ENCODE peak calls at places on chromosomes 11 and 22, in six cellular contexts. One of them, this sample, is unnamed.

GRCh38 chr11:93319224-93319839 is 11.2 kb upstream of the DEUP1 start:
- DNase-seq in activated CD4-positive, alpha-beta T cell treated with anti-CD3 and anti-CD28 coated beads, Interleukin-2, amount 50 U/mL, for 24 hours: no peak
- DNase-seq in EH: no peak
- DNase-seq in suprapubic skin: no peak
- DNase-seq in thyroid gland: no peak
- DNase-seq in Ammon's horn: no peak
- DNase-seq in this sample: no peak

GRCh38 chr11:2980168-2980840 is 11.8 kb downstream of the NAP1L4 start:
- DNase-seq in Ammon's horn: no peak
- DNase-seq in suprapubic skin: no peak
- DNase-seq in EH: no peak
- DNase-seq in thyroid gland: no peak
- DNase-seq in activated CD4-positive, alpha-beta T cell treated with anti-CD3 and anti-CD28 coated beads, Interleukin-2, amount 50 U/mL, for 24 hours: no peak
- DNase-seq in this sample: no peak

GRCh38 chr11:17531818-17532131 is 12.4 kb downstream of the USH1C start:
- DNase-seq in thyroid gland: no peak
- DNase-seq in activated CD4-positive, alpha-beta T cell treated with anti-CD3 and anti-CD28 coated beads, Interleukin-2, amount 50 U/mL, for 24 hours: no peak
- DNase-seq in EH: peak; percentile 68
- DNase-seq in suprapubic skin: no peak
- DNase-seq in Ammon's horn: peak; percentile 64
- DNase-seq in this sample: no peak

GRCh38 chr22:36405221-36405631 is 17.5 kb upstream of the MYH9 start:
- DNase-seq in EH: no peak
- DNase-seq in Ammon's horn: no peak
- DNase-seq in suprapubic skin: no peak
- DNase-seq in activated CD4-positive, alpha-beta T cell treated with anti-CD3 and anti-CD28 coated beads, Interleukin-2, amount 50 U/mL, for 24 hours: no peak
- DNase-seq in thyroid gland: no peak
- DNase-seq in this sample: no peak

GRCh38 chr11:103832762-103833161 is 203.7 kb upstream of the DDI1 start:
- DNase-seq in thyroid gland: no peak
- DNase-seq in EH: peak; percentile 32
- DNase-seq in suprapubic skin: no peak
- DNase-seq in activated CD4-positive, alpha-beta T cell treated with anti-CD3 and anti-CD28 coated beads, Interleukin-2, amount 50 U/mL, for 24 hours: no peak
- DNase-seq in Ammon's horn: no peak
- DNase-seq in this sample: no peak

GRCh38 chr11:88815505-88815904 is 250.3 kb downstream of the GRM5 start:
- DNase-seq in Ammon's horn: no peak
- DNase-seq in activated CD4-positive, alpha-beta T cell treated with anti-CD3 and anti-CD28 coated beads, Interleukin-2, amount 50 U/mL, for 24 hours: no peak
- DNase-seq in EH: no peak
- DNase-seq in thyroid gland: no peak
- DNase-seq in suprapubic skin: no peak
- DNase-seq in this sample: no peak

GRCh38 chr11:2466869-2467694 is 22.3 kb downstream of the KCNQ1 start:
- DNase-seq in thyroid gland: no peak
- DNase-seq in activated CD4-positive, alpha-beta T cell treated with anti-CD3 and anti-CD28 coated beads, Interleukin-2, amount 50 U/mL, for 24 hours: no peak
- DNase-seq in suprapubic skin: no peak
- DNase-seq in Ammon's horn: peak; percentile 38
- DNase-seq in EH: no peak
- DNase-seq in this sample: peak; percentile 53

GRCh38 chr22:20429254-20430100 is 8.1 kb downstream of the SCARF2 start:
- DNase-seq in activated CD4-positive, alpha-beta T cell treated with anti-CD3 and anti-CD28 coated beads, Interleukin-2, amount 50 U/mL, for 24 hours: peak; percentile 55
- DNase-seq in thyroid gland: peak; percentile 25
- DNase-seq in Ammon's horn: no peak
- DNase-seq in suprapubic skin: peak; percentile 75
- DNase-seq in EH: no peak
- DNase-seq in this sample: peak; percentile 73

GRCh38 chr22:22478450-22478849 is 30.1 kb downstream of the ZNF280B start:
- DNase-seq in EH: no peak
- DNase-seq in suprapubic skin: no peak
- DNase-seq in thyroid gland: no peak
- DNase-seq in activated CD4-positive, alpha-beta T cell treated with anti-CD3 and anti-CD28 coated beads, Interleukin-2, amount 50 U/mL, for 24 hours: no peak
- DNase-seq in Ammon's horn: no peak
- DNase-seq in this sample: no peak

GRCh38 chr11:22733849-22734248 is 67.4 kb downstream of the GAS2 start:
- DNase-seq in suprapubic skin: no peak
- DNase-seq in thyroid gland: no peak
- DNase-seq in EH: no peak
- DNase-seq in activated CD4-positive, alpha-beta T cell treated with anti-CD3 and anti-CD28 coated beads, Interleukin-2, amount 50 U/mL, for 24 hours: no peak
- DNase-seq in Ammon's horn: no peak
- DNase-seq in this sample: no peak

GRCh38 chr11:124961972-124962609 is 8.1 kb downstream of the CCDC15 start:
- DNase-seq in EH: peak; percentile 80
- DNase-seq in suprapubic skin: no peak
- DNase-seq in activated CD4-positive, alpha-beta T cell treated with anti-CD3 and anti-CD28 coated beads, Interleukin-2, amount 50 U/mL, for 24 hours: no peak
- DNase-seq in Ammon's horn: peak; percentile 89
- DNase-seq in thyroid gland: no peak
- DNase-seq in this sample: no peak

GRCh38 chr22:37510046-37510445 is 9.2 kb downstream of the CARD10 start:
- DNase-seq in suprapubic skin: no peak
- DNase-seq in Ammon's horn: no peak
- DNase-seq in activated CD4-positive, alpha-beta T cell treated with anti-CD3 and anti-CD28 coated beads, Interleukin-2, amount 50 U/mL, for 24 hours: no peak
- DNase-seq in thyroid gland: no peak
- DNase-seq in EH: no peak
- DNase-seq in this sample: no peak

GRCh38 chr22:47303161-47303890 is 540.9 kb downstream of the TBC1D22A start:
- DNase-seq in activated CD4-positive, alpha-beta T cell treated with anti-CD3 and anti-CD28 coated beads, Interleukin-2, amount 50 U/mL, for 24 hours: no peak
- DNase-seq in suprapubic skin: peak; percentile 20
- DNase-seq in thyroid gland: no peak
- DNase-seq in EH: no peak
- DNase-seq in Ammon's horn: no peak
- DNase-seq in this sample: no peak

GRCh38 chr11:108713076-108713790 is 48.4 kb downstream of the DDX10 start:
- DNase-seq in activated CD4-positive, alpha-beta T cell treated with anti-CD3 and anti-CD28 coated beads, Interleukin-2, amount 50 U/mL, for 24 hours: no peak
- DNase-seq in thyroid gland: no peak
- DNase-seq in EH: peak; percentile 70
- DNase-seq in suprapubic skin: no peak
- DNase-seq in Ammon's horn: no peak
- DNase-seq in this sample: no peak

GRCh38 chr22:29342177-29342576 is 26.7 kb upstream of the RASL10A start:
- DNase-seq in thyroid gland: no peak
- DNase-seq in EH: no peak
- DNase-seq in suprapubic skin: no peak
- DNase-seq in Ammon's horn: no peak
- DNase-seq in activated CD4-positive, alpha-beta T cell treated with anti-CD3 and anti-CD28 coated beads, Interleukin-2, amount 50 U/mL, for 24 hours: no peak
- DNase-seq in this sample: no peak

GRCh38 chr11:1874406-1875092 is 17.1 kb downstream of the PRR33 start:
- DNase-seq in Ammon's horn: no peak
- DNase-seq in thyroid gland: no peak
- DNase-seq in activated CD4-positive, alpha-beta T cell treated with anti-CD3 and anti-CD28 coated beads, Interleukin-2, amount 50 U/mL, for 24 hours: no peak
- DNase-seq in suprapubic skin: peak; percentile 65
- DNase-seq in EH: no peak
- DNase-seq in this sample: no peak

GRCh38 chr11:23123766-23124165 is 263.5 kb upstream of the CCDC179 start:
- DNase-seq in suprapubic skin: no peak
- DNase-seq in activated CD4-positive, alpha-beta T cell treated with anti-CD3 and anti-CD28 coated beads, Interleukin-2, amount 50 U/mL, for 24 hours: no peak
- DNase-seq in EH: peak; percentile 59
- DNase-seq in thyroid gland: no peak
- DNase-seq in Ammon's horn: no peak
- DNase-seq in this sample: no peak

GRCh38 chr11:28536504-28537267 is 428.5 kb downstream of the METTL15 start:
- DNase-seq in suprapubic skin: no peak
- DNase-seq in activated CD4-positive, alpha-beta T cell treated with anti-CD3 and anti-CD28 coated beads, Interleukin-2, amount 50 U/mL, for 24 hours: no peak
- DNase-seq in thyroid gland: no peak
- DNase-seq in EH: no peak
- DNase-seq in Ammon's horn: no peak
- DNase-seq in this sample: no peak

GRCh38 chr22:29704528-29705285 is 15.1 kb upstream of the CABP7 start:
- DNase-seq in activated CD4-positive, alpha-beta T cell treated with anti-CD3 and anti-CD28 coated beads, Interleukin-2, amount 50 U/mL, for 24 hours: no peak
- DNase-seq in Ammon's horn: peak; percentile 88
- DNase-seq in suprapubic skin: no peak
- DNase-seq in EH: peak; percentile 41
- DNase-seq in thyroid gland: peak; percentile 40
- DNase-seq in this sample: no peak

GRCh38 chr22:31192513-31192912 is 19.6 kb upstream of the LIMK2 start:
- DNase-seq in activated CD4-positive, alpha-beta T cell treated with anti-CD3 and anti-CD28 coated beads, Interleukin-2, amount 50 U/mL, for 24 hours: no peak
- DNase-seq in Ammon's horn: no peak
- DNase-seq in suprapubic skin: no peak
- DNase-seq in thyroid gland: peak; percentile 85
- DNase-seq in EH: peak; percentile 22
- DNase-seq in this sample: no peak

GRCh38 chr11:11763796-11764427 is 77.9 kb upstream of the USP47 start:
- DNase-seq in Ammon's horn: no peak
- DNase-seq in activated CD4-positive, alpha-beta T cell treated with anti-CD3 and anti-CD28 coated beads, Interleukin-2, amount 50 U/mL, for 24 hours: no peak
- DNase-seq in suprapubic skin: no peak
- DNase-seq in thyroid gland: no peak
- DNase-seq in EH: no peak
- DNase-seq in this sample: no peak

GRCh38 chr11:111665779-111666178 is 63.5 kb downstream of the SIK2 start:
- DNase-seq in Ammon's horn: no peak
- DNase-seq in activated CD4-positive, alpha-beta T cell treated with anti-CD3 and anti-CD28 coated beads, Interleukin-2, amount 50 U/mL, for 24 hours: no peak
- DNase-seq in EH: peak; percentile 73
- DNase-seq in thyroid gland: no peak
- DNase-seq in suprapubic skin: no peak
- DNase-seq in this sample: no peak

GRCh38 chr22:22655452-22656108 is 11.2 kb downstream of the GGTLC2 start:
- DNase-seq in thyroid gland: no peak
- DNase-seq in suprapubic skin: no peak
- DNase-seq in activated CD4-positive, alpha-beta T cell treated with anti-CD3 and anti-CD28 coated beads, Interleukin-2, amount 50 U/mL, for 24 hours: no peak
- DNase-seq in Ammon's horn: no peak
- DNase-seq in EH: no peak
- DNase-seq in this sample: no peak

This sample was measured in T-cell.